ENCODE peak calls at places on chromosomes 16 and 17, in nine cellular contexts. One of them, this sample, is unnamed.

GRCh38 chr16:50266337-50267091 is at the start of gene ADCY7:
- DNase-seq in PC-3: no peak
- DNase-seq in tibial nerve: no peak
- DNase-seq in H9: peak; percentile 57
- DNase-seq in Peyer's patch: peak; percentile 92
- DNase-seq in IMR-90: peak; percentile 78
- DNase-seq in NB4: peak; percentile 97
- DNase-seq in AG04450: peak; percentile 34
- DNase-seq in activated CD8-positive, alpha-beta T cell treated with anti-CD3 and anti-CD28 coated beads for 36 hours: peak; percentile 91
- DNase-seq in this sample: peak; percentile 86

GRCh38 chr16:70253291-70254094 is 1.8 kb upstream of the EXOSC6 start:
- DNase-seq in PC-3: peak; percentile 53
- DNase-seq in tibial nerve: no peak
- DNase-seq in H9: peak; percentile 71
- DNase-seq in Peyer's patch: peak; percentile 66
- DNase-seq in IMR-90: peak; percentile 36
- DNase-seq in NB4: peak; percentile 63
- DNase-seq in AG04450: no peak
- DNase-seq in activated CD8-positive, alpha-beta T cell treated with anti-CD3 and anti-CD28 coated beads for 36 hours: peak; percentile 64
- DNase-seq in this sample: peak; percentile 79

GRCh38 chr17:72989074-72989610 is 103.3 kb downstream of the SLC39A11 start:
- DNase-seq in PC-3: no peak
- DNase-seq in tibial nerve: no peak
- DNase-seq in H9: no peak
- DNase-seq in Peyer's patch: no peak
- DNase-seq in IMR-90: peak; percentile 81
- DNase-seq in NB4: no peak
- DNase-seq in AG04450: peak; percentile 11
- DNase-seq in activated CD8-positive, alpha-beta T cell treated with anti-CD3 and anti-CD28 coated beads for 36 hours: no peak
- DNase-seq in this sample: no peak

GRCh38 chr17:64163468-64163867 is 33.5 kb upstream of the ERN1 start:
- DNase-seq in PC-3: no peak
- DNase-seq in tibial nerve: no peak
- DNase-seq in H9: no peak
- DNase-seq in Peyer's patch: no peak
- DNase-seq in IMR-90: no peak
- DNase-seq in NB4: no peak
- DNase-seq in AG04450: no peak
- DNase-seq in activated CD8-positive, alpha-beta T cell treated with anti-CD3 and anti-CD28 coated beads for 36 hours: no peak
- DNase-seq in this sample: no peak

GRCh38 chr17:29584452-29585079 is 4.9 kb downstream of the GIT1 start:
- DNase-seq in PC-3: no peak
- DNase-seq in tibial nerve: peak; percentile 50
- DNase-seq in H9: no peak
- DNase-seq in Peyer's patch: no peak
- DNase-seq in IMR-90: no peak
- DNase-seq in NB4: peak; percentile 44
- DNase-seq in AG04450: no peak
- DNase-seq in activated CD8-positive, alpha-beta T cell treated with anti-CD3 and anti-CD28 coated beads for 36 hours: peak; percentile 4
- DNase-seq in this sample: no peak

GRCh38 chr17:65228287-65228686 is 91.1 kb downstream of the RGS9 start:
- DNase-seq in PC-3: no peak
- DNase-seq in tibial nerve: no peak
- DNase-seq in H9: no peak
- DNase-seq in Peyer's patch: no peak
- DNase-seq in IMR-90: no peak
- DNase-seq in NB4: no peak
- DNase-seq in AG04450: no peak
- DNase-seq in activated CD8-positive, alpha-beta T cell treated with anti-CD3 and anti-CD28 coated beads for 36 hours: no peak
- DNase-seq in this sample: no peak

GRCh38 chr16:73065617-73066313 is 17.8 kb upstream of the ZFHX3 start:
- DNase-seq in PC-3: no peak
- DNase-seq in tibial nerve: peak; percentile 50
- DNase-seq in H9: peak; percentile 48
- DNase-seq in Peyer's patch: peak; percentile 47
- DNase-seq in IMR-90: no peak
- DNase-seq in NB4: no peak
- DNase-seq in AG04450: no peak
- DNase-seq in activated CD8-positive, alpha-beta T cell treated with anti-CD3 and anti-CD28 coated beads for 36 hours: no peak
- DNase-seq in this sample: no peak

GRCh38 chr16:1707193-1707790 is 1.3 kb downstream of the MAPK8IP3 start:
- DNase-seq in PC-3: peak; percentile 28
- DNase-seq in tibial nerve: no peak
- DNase-seq in H9: no peak
- DNase-seq in Peyer's patch: no peak
- DNase-seq in IMR-90: peak; percentile 40
- DNase-seq in NB4: no peak
- DNase-seq in AG04450: no peak
- DNase-seq in activated CD8-positive, alpha-beta T cell treated with anti-CD3 and anti-CD28 coated beads for 36 hours: peak; percentile 42
- DNase-seq in this sample: no peak

GRCh38 chr16:53892155-53892554 is 188.2 kb downstream of the FTO start:
- DNase-seq in PC-3: peak; percentile 50
- DNase-seq in tibial nerve: no peak
- DNase-seq in H9: peak; percentile 42
- DNase-seq in Peyer's patch: peak; percentile 59
- DNase-seq in IMR-90: peak; percentile 81
- DNase-seq in NB4: peak; percentile 86
- DNase-seq in AG04450: peak; percentile 49
- DNase-seq in activated CD8-positive, alpha-beta T cell treated with anti-CD3 and anti-CD28 coated beads for 36 hours: peak; percentile 72
- DNase-seq in this sample: no peak

GRCh38 chr16:58264961-58265479 is 29.8 kb downstream of the PRSS54 start:
- DNase-seq in PC-3: peak; percentile 74
- DNase-seq in tibial nerve: no peak
- DNase-seq in H9: no peak
- DNase-seq in Peyer's patch: no peak
- DNase-seq in IMR-90: peak; percentile 84
- DNase-seq in NB4: peak; percentile 86
- DNase-seq in AG04450: peak; percentile 37
- DNase-seq in activated CD8-positive, alpha-beta T cell treated with anti-CD3 and anti-CD28 coated beads for 36 hours: peak; percentile 28
- DNase-seq in this sample: no peak

GRCh38 chr17:63838586-63839184 is 3.8 kb downstream of the SMARCD2 start:
- DNase-seq in PC-3: peak; percentile 75
- DNase-seq in tibial nerve: peak; percentile 97
- DNase-seq in H9: no peak
- DNase-seq in Peyer's patch: peak; percentile 81
- DNase-seq in IMR-90: peak; percentile 45
- DNase-seq in NB4: peak; percentile 50
- DNase-seq in AG04450: no peak
- DNase-seq in activated CD8-positive, alpha-beta T cell treated with anti-CD3 and anti-CD28 coated beads for 36 hours: no peak
- DNase-seq in this sample: no peak

GRCh38 chr17:38508570-38508950 is 80.3 kb downstream of the ARHGAP23 start:
- DNase-seq in PC-3: no peak
- DNase-seq in tibial nerve: no peak
- DNase-seq in H9: peak; percentile 77
- DNase-seq in Peyer's patch: no peak
- DNase-seq in IMR-90: no peak
- DNase-seq in NB4: no peak
- DNase-seq in AG04450: no peak
- DNase-seq in activated CD8-positive, alpha-beta T cell treated with anti-CD3 and anti-CD28 coated beads for 36 hours: no peak
- DNase-seq in this sample: no peak

GRCh38 chr17:38507921-38508569 is 79.8 kb downstream of the ARHGAP23 start:
- DNase-seq in PC-3: no peak
- DNase-seq in tibial nerve: no peak
- DNase-seq in H9: no peak
- DNase-seq in Peyer's patch: no peak
- DNase-seq in IMR-90: no peak
- DNase-seq in NB4: no peak
- DNase-seq in AG04450: no peak
- DNase-seq in activated CD8-positive, alpha-beta T cell treated with anti-CD3 and anti-CD28 coated beads for 36 hours: no peak
- DNase-seq in this sample: no peak

GRCh38 chr17:38507436-38507835 is 79.2 kb downstream of the ARHGAP23 start:
- DNase-seq in PC-3: no peak
- DNase-seq in tibial nerve: no peak
- DNase-seq in H9: peak; percentile 47
- DNase-seq in Peyer's patch: no peak
- DNase-seq in IMR-90: no peak
- DNase-seq in NB4: peak; percentile 22
- DNase-seq in AG04450: no peak
- DNase-seq in activated CD8-positive, alpha-beta T cell treated with anti-CD3 and anti-CD28 coated beads for 36 hours: no peak
- DNase-seq in this sample: no peak

GRCh38 chr17:38509008-38509771 is 80.9 kb downstream of the ARHGAP23 start:
- DNase-seq in PC-3: peak; percentile 25
- DNase-seq in tibial nerve: peak; percentile 79
- DNase-seq in H9: peak; percentile 99
- DNase-seq in Peyer's patch: peak; percentile 85
- DNase-seq in IMR-90: peak; percentile 91
- DNase-seq in NB4: peak; percentile 34
- DNase-seq in AG04450: peak; percentile 83
- DNase-seq in activated CD8-positive, alpha-beta T cell treated with anti-CD3 and anti-CD28 coated beads for 36 hours: peak; percentile 92
- DNase-seq in this sample: no peak

GRCh38 chr17:38504216-38504615 is 76.0 kb downstream of the ARHGAP23 start:
- DNase-seq in PC-3: no peak
- DNase-seq in tibial nerve: no peak
- DNase-seq in H9: no peak
- DNase-seq in Peyer's patch: no peak
- DNase-seq in IMR-90: no peak
- DNase-seq in NB4: no peak
- DNase-seq in AG04450: no peak
- DNase-seq in activated CD8-positive, alpha-beta T cell treated with anti-CD3 and anti-CD28 coated beads for 36 hours: no peak
- DNase-seq in this sample: no peak
- TF ChIP-seq CTCF in PC-3: no peak
- TF ChIP-seq CTCF in tibial nerve: no peak
- TF ChIP-seq CTCF in H9: no peak
- TF ChIP-seq CTCF in Peyer's patch: no peak
- TF ChIP-seq CTCF in IMR-90: no peak
- TF ChIP-seq CTCF in NB4: no peak
- TF ChIP-seq CTCF in AG04450: no peak
- TF ChIP-seq CTCF in activated CD8-positive, alpha-beta T cell treated with anti-CD3 and anti-CD28 coated beads for 36 hours: no peak
- TF ChIP-seq CTCF in this sample: no peak

GRCh38 chr16:680967-681745 is 946 bp downstream of the STUB1 start:
- DNase-seq in PC-3: peak; percentile 44
- DNase-seq in tibial nerve: no peak
- DNase-seq in H9: no peak
- DNase-seq in Peyer's patch: peak; percentile 70
- DNase-seq in IMR-90: peak; percentile 49
- DNase-seq in NB4: peak; percentile 57
- DNase-seq in AG04450: no peak
- DNase-seq in activated CD8-positive, alpha-beta T cell treated with anti-CD3 and anti-CD28 coated beads for 36 hours: no peak
- DNase-seq in this sample: no peak
- TF ChIP-seq CTCF in PC-3: peak; percentile 19
- TF ChIP-seq CTCF in tibial nerve: no peak
- TF ChIP-seq CTCF in H9: peak; percentile 16
- TF ChIP-seq CTCF in Peyer's patch: peak; percentile 2
- TF ChIP-seq CTCF in IMR-90: peak; percentile 16
- TF ChIP-seq CTCF in NB4: peak; percentile 8
- TF ChIP-seq CTCF in AG04450: no peak
- TF ChIP-seq CTCF in activated CD8-positive, alpha-beta T cell treated with anti-CD3 and anti-CD28 coated beads for 36 hours: no peak
- TF ChIP-seq CTCF in this sample: peak; percentile 38

DNA sequence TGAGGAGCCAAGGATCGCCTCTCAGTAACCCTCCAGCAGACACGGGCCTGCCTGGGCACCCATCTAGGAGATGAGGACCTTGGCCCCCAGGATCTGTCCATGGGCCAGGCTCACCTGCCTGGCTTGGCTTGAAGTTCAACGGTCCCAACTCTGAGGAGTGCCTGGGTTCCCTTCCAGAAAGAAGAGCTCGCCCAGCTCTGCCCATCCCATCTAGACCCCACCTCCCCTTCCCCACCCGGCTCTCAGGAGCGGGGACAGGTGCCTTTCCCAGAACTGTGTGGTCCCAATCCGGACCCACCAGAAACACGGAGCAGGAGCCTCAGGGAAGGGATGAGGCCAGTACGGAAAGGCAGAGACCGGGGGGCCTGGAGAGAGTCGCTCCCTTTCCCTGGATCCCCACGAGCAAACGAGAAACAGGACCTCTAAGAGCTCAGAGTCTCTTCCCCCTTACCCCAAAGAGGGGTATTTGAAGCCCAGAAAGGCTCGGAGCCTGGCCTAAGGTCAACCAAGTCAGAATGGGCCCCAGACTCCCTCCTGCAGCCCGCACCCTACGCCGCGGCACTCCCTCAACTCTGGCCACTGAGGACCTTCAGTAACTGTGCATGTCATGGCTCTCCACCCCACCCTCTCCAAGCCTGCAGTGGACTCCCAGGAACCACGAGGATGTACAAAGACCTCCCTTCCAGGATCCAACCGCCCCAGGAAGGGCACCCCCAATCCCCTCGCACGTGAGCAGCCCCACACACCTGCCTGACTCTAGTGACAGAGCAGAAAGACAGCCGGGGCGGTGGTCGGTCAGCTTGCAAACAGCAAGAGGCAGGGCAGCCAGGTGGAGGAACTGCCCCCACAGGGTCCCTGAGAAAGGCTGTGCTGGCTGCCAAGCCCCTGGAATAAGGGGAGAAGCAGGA is 5.4 kb downstream of the CLUH start:
- DNase-seq in PC-3: no peak
- DNase-seq in tibial nerve: no peak
- DNase-seq in H9: no peak
- DNase-seq in Peyer's patch: no peak
- DNase-seq in IMR-90: no peak
- DNase-seq in NB4: no peak
- DNase-seq in AG04450: no peak
- DNase-seq in activated CD8-positive, alpha-beta T cell treated with anti-CD3 and anti-CD28 coated beads for 36 hours: no peak
- DNase-seq in this sample: peak; percentile 86
- TF ChIP-seq CTCF in PC-3: no peak
- TF ChIP-seq CTCF in tibial nerve: no peak
- TF ChIP-seq CTCF in H9: no peak
- TF ChIP-seq CTCF in Peyer's patch: no peak
- TF ChIP-seq CTCF in IMR-90: no peak
- TF ChIP-seq CTCF in NB4: no peak
- TF ChIP-seq CTCF in AG04450: no peak
- TF ChIP-seq CTCF in activated CD8-positive, alpha-beta T cell treated with anti-CD3 and anti-CD28 coated beads for 36 hours: no peak
- TF ChIP-seq CTCF in this sample: no peak

DNA sequence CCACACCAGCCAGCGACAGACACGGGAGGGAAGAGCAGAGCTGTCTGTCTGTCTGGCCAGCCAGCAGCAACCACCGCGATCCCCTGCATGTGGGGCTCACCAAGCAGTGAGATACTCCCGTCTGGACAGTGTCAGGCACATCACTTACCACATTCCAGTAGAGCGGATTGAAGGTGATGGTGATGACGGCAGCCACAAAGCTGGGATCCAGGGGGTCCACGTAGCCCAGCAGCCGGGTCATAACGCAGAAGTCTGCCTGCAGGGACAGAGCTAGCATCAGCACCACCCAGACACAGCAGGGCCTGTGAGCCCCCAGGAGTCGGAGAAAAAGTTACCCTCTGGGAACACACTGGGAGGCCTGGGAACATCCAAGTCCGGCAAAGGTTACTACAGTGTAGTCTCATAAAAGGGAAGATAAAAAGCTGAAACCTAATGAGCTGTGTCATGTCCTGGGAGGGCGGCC is 14.7 kb downstream of the PEMT start:
- DNase-seq in PC-3: no peak
- DNase-seq in tibial nerve: no peak
- DNase-seq in H9: no peak
- DNase-seq in Peyer's patch: no peak
- DNase-seq in IMR-90: no peak
- DNase-seq in NB4: no peak
- DNase-seq in AG04450: no peak
- DNase-seq in activated CD8-positive, alpha-beta T cell treated with anti-CD3 and anti-CD28 coated beads for 36 hours: no peak
- DNase-seq in this sample: no peak
- TF ChIP-seq CTCF in PC-3: no peak
- TF ChIP-seq CTCF in tibial nerve: no peak
- TF ChIP-seq CTCF in H9: no peak
- TF ChIP-seq CTCF in Peyer's patch: no peak
- TF ChIP-seq CTCF in IMR-90: no peak
- TF ChIP-seq CTCF in NB4: no peak
- TF ChIP-seq CTCF in AG04450: no peak
- TF ChIP-seq CTCF in activated CD8-positive, alpha-beta T cell treated with anti-CD3 and anti-CD28 coated beads for 36 hours: no peak
- TF ChIP-seq CTCF in this sample: no peak

This sample was measured in chondrocyte.